ENCODE peak calls at places on chromosomes 3 and 15, in four cellular contexts. K is WTC11, H is HepG2, R is K562. Z is an unnamed sample.

GRCh38 chr3:184911570-184911969 is 99.6 kb downstream of the VPS8 start:
- DNase-seq in K (peak), H (no peak), R (no peak), Z (no peak)

GRCh38 chr3:140242818-140243276 is 307.9 kb downstream of the CLSTN2 start:
- DNase-seq in K (no peak), H (no peak), R (no peak), Z (no peak)

GRCh38 chr15:80489030-80489594 is 84.9 kb downstream of the ARNT2 start:
- DNase-seq in K (no peak), H (peak), R (no peak), Z (no peak)

GRCh38 chr15:25177955-25178801 is 223.4 kb downstream of the SNRPN start:
- DNase-seq in K (peak), H (no peak), R (no peak), Z (no peak)

GRCh38 chr15:25181290-25182097 is 226.7 kb downstream of the SNRPN start:
- DNase-seq in K (peak), H (no peak), R (no peak), Z (no peak)

GRCh38 chr3:158765518-158766205 is 33.4 kb upstream of the RARRES1 start:
- DNase-seq in K (no peak), H (no peak), R (no peak), Z (no peak)

GRCh38 chr3:15497984-15498383 is 23.5 kb downstream of the COLQ start:
- DNase-seq in K (no peak), H (no peak), R (no peak), Z (no peak)

GRCh38 chr3:120693439-120694172 is 11.6 kb upstream of the HGD start:
- DNase-seq in K (no peak), H (peak), R (no peak), Z (no peak)

GRCh38 chr3:96331341-96331740 is 483.1 kb upstream of the EPHA6 start:
- DNase-seq in K (no peak), H (no peak), R (no peak), Z (no peak)

GRCh38 chr3:127738192-127738840 is 65.6 kb downstream of the ABTB1 start:
- DNase-seq in K (no peak), H (no peak), R (no peak), Z (peak)

GRCh38 chr15:68994149-68994548 is 20.3 kb upstream of the NOX5 start:
- DNase-seq in K (no peak), H (no peak), R (no peak), Z (no peak)

GRCh38 chr3:72418149-72418686 is 430.0 kb downstream of the SHQ1 start:
- DNase-seq in K (no peak), H (no peak), R (no peak), Z (no peak)
- TF ChIP-seq NR3C1 in K (no peak), H (no peak), R (no peak), Z (no peak)

GRCh38 chr15:74682954-74683353 is 12.9 kb downstream of the EDC3 start:
- DNase-seq in K (no peak), H (no peak), R (no peak), Z (no peak)
- TF ChIP-seq NR3C1 in K (no peak), H (no peak), R (no peak), Z (no peak)

GRCh38 chr15:78035319-78035718 is 42.2 kb downstream of the TBC1D2B start:
- DNase-seq in K (no peak), H (no peak), R (no peak), Z (no peak)
- TF ChIP-seq NR3C1 in K (no peak), H (no peak), R (no peak), Z (no peak)

DNA sequence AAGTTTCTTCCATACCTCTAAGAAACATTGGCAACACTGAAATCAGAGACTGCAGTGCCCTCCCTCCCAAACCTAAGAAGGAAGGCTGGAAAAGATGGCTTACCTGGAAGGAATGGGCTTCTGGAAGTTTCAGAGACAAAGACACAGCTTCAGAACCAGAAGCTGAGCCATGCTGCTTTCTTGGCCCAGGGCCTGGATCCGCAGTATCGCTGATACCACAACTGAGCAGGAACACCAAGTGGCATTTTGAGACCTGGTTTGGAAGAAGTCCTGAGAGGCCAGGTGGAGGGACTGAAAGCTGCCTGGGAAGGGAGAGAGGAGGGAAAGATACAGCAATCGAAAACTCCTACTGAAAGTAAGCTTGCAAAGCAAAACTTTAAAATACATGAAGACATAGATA is 19.8 kb downstream of the GPR160 start:
- DNase-seq in K (no peak), H (no peak), R (no peak), Z (no peak)
- TF ChIP-seq NR3C1 in K (no peak), H (no peak), R (no peak), Z (no peak)

GRCh38 chr3:37668431-37668830 is 193.2 kb upstream of the CTDSPL start:
- DNase-seq in K (no peak), H (no peak), R (no peak), Z (no peak)

GRCh38 chr3:37671926-37672325 is 189.8 kb upstream of the CTDSPL start:
- DNase-seq in K (no peak), H (no peak), R (no peak), Z (no peak)

GRCh38 chr3:37673391-37673790 is 188.3 kb upstream of the CTDSPL start:
- DNase-seq in K (no peak), H (no peak), R (no peak), Z (no peak)

GRCh38 chr3:37668831-37669610 is 192.7 kb upstream of the CTDSPL start:
- DNase-seq in K (no peak), H (no peak), R (no peak), Z (no peak)

GRCh38 chr3:37671000-37671483 is 190.6 kb upstream of the CTDSPL start:
- DNase-seq in K (no peak), H (no peak), R (no peak), Z (no peak)
- TF ChIP-seq NR3C1 in K (no peak), H (no peak), R (no peak), Z (no peak)

GRCh38 chr3:115858995-115859807 is 235.9 kb downstream of the GAP43 start:
- DNase-seq in K (peak), H (no peak), R (no peak), Z (no peak)
- TF ChIP-seq NR3C1 in K (no peak), H (no peak), R (no peak), Z (no peak)

DNA sequence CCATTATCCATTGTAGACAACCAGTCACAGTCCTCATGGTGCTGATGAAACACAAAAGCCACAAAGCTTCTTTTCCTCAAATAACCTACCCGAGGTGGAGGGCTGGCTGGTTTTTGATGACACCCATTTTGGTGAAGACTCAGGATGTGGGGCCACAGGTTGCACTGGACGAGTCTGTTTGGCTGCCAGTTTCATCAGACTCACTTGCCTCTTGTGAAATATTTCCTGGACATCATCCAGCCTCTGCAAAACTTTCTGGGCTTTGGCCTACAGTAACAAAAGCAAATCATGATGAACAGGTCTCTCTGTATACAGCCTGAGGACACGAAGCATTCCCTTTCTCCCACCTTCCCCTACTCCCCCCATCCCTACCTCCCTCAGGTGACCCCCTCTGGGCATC is 42.2 kb downstream of the B3GNT5 start:
- DNase-seq in K (no peak), H (peak), R (no peak), Z (peak)
- TF ChIP-seq NR3C1 in K (no peak), H (no peak), R (no peak), Z (no peak)

GRCh38 chr3:45273681-45274515 is 47.8 kb upstream of the TMEM158 start:
- DNase-seq in K (no peak), H (no peak), R (peak), Z (peak)
- TF ChIP-seq NR3C1 in K (no peak), H (no peak), R (no peak), Z (no peak)

DNA sequence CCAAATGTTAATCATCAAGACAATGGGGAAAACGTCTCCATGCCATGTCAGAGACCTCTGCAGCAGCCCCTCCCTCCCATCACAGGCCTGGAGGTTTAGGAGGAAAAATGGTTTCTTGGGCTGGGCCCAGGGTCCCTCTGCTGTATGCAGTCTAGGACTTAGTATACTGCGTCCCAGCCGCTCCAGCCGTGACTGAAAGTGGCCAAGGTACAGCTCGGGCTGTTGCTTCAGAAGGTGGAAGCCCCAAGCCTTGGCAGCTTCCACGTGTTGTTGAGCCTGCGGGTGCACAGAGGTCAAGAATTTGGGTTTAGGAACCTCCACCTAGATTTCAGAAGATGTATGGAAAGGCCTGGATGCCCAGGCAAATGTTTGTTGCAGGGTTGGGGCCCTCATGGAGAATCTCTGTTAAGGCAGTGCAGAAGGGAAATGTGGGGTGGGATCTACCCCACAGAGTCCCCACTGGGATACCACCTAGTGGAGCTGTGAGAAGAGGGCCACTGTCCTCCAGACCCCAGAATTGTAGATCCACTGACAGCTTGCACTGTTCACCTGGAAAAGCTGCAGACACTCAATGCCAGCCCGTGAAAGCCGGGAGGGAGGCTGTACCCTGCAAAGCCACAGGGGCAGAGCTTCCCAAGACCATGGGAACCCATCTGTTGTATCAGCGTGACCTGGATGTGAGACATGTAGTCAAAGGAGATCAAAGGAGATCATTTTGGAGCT is 25.0 kb downstream of the NECTIN3 start:
- DNase-seq in K (no peak), H (no peak), R (no peak), Z (no peak)
- TF ChIP-seq NR3C1 in K (no peak), H (no peak), R (no peak), Z (no peak)

GRCh38 chr15:50814634-50815033 is 49.1 kb upstream of the SPPL2A start:
- DNase-seq in K (no peak), H (no peak), R (no peak), Z (no peak)
- TF ChIP-seq NR3C1 in K (no peak), H (no peak), R (no peak), Z (no peak)

Z was measured in A549.